ENCODE peak calls at places on chromosomes 3 and 15, in seven cellular contexts. B, X, G, M, D, W and C are unnamed samples.

GRCh38 chr3:145898487-145898886 is 262.5 kb downstream of the PLOD2 start:
- DNase-seq in B (no peak), X (no peak), G (peak), M (no peak), D (no peak), W (no peak), C (no peak)

GRCh38 chr15:26037369-26037768 is 174.2 kb upstream of the ATP10A start:
- DNase-seq in B (no peak), X (no peak), G (no peak), M (no peak), D (no peak), W (no peak), C (no peak)

GRCh38 chr3:169673521-169673920 is 10.0 kb upstream of the MECOM start:
- DNase-seq in B (no peak), X (no peak), G (no peak), M (no peak), D (no peak), W (no peak), C (no peak)

GRCh38 chr3:33096103-33096868 is 660 bp downstream of the GLB1 start:
- DNase-seq in B (peak), X (peak), G (peak), M (peak), D (peak), W (peak), C (peak)

GRCh38 chr3:153291052-153291689 is 129.1 kb downstream of the RAP2B start:
- DNase-seq in B (peak), X (peak), G (peak), M (peak), D (no peak), W (peak), C (peak)

GRCh38 chr3:119751423-119751822 is 30.5 kb upstream of the NR1I2 start:
- DNase-seq in B (no peak), X (no peak), G (no peak), M (no peak), D (no peak), W (no peak), C (no peak)

GRCh38 chr3:14352002-14352627 is 50.3 kb upstream of the SLC6A6 start:
- DNase-seq in B (peak), X (no peak), G (peak), M (peak), D (no peak), W (no peak), C (no peak)

GRCh38 chr3:137468446-137468845 is 295.7 kb upstream of the SOX14 start:
- DNase-seq in B (no peak), X (no peak), G (no peak), M (no peak), D (no peak), W (no peak), C (no peak)

GRCh38 chr3:147712357-147712756 is 303.2 kb downstream of the ZIC1 start:
- DNase-seq in B (no peak), X (no peak), G (no peak), M (no peak), D (peak), W (no peak), C (no peak)

GRCh38 chr3:37262816-37263393 is 88.5 kb upstream of the LRRFIP2 start:
- DNase-seq in B (no peak), X (no peak), G (peak), M (peak), D (no peak), W (no peak), C (no peak)

GRCh38 chr15:45642203-45642932 is 7.5 kb downstream of the SQOR start:
- DNase-seq in B (no peak), X (no peak), G (peak), M (peak), D (no peak), W (no peak), C (no peak)

GRCh38 chr3:102687851-102688555 is 253.2 kb downstream of the ZPLD1 start:
- DNase-seq in B (peak), X (no peak), G (no peak), M (no peak), D (no peak), W (no peak), C (peak)

GRCh38 chr15:29600262-29600661 is 222.0 kb downstream of the TJP1 start:
- DNase-seq in B (no peak), X (no peak), G (no peak), M (no peak), D (no peak), W (no peak), C (no peak)

GRCh38 chr3:183027276-183027675 is 46.9 kb upstream of the DCUN1D1 start:
- DNase-seq in B (no peak), X (no peak), G (no peak), M (no peak), D (no peak), W (no peak), C (no peak)

GRCh38 chr3:36394176-36394575 is 13.9 kb downstream of the STAC start:
- DNase-seq in B (no peak), X (no peak), G (no peak), M (no peak), D (no peak), W (no peak), C (no peak)

GRCh38 chr3:115937054-115937453 is 313.7 kb downstream of the GAP43 start:
- DNase-seq in B (no peak), X (no peak), G (no peak), M (peak), D (no peak), W (no peak), C (no peak)

GRCh38 chr3:133494469-133494868 is 79.0 kb upstream of the CDV3 start:
- DNase-seq in B (peak), X (no peak), G (no peak), M (peak), D (no peak), W (peak), C (peak)

GRCh38 chr3:17041009-17041408 is 156.3 kb downstream of the PLCL2 start:
- DNase-seq in B (no peak), X (no peak), G (peak), M (no peak), D (no peak), W (no peak), C (no peak)

GRCh38 chr3:148309390-148310035 is 388.2 kb upstream of the AGTR1 start:
- DNase-seq in B (peak), X (peak), G (peak), M (peak), D (peak), W (peak), C (peak)

GRCh38 chr15:86163771-86164170 is 84.1 kb downstream of the AGBL1 start:
- DNase-seq in B (no peak), X (no peak), G (peak), M (no peak), D (no peak), W (no peak), C (no peak)

GRCh38 chr3:107414325-107414964 is 37.2 kb downstream of the CCDC54 start:
- DNase-seq in B (no peak), X (no peak), G (no peak), M (no peak), D (no peak), W (no peak), C (no peak)

GRCh38 chr3:112598731-112599130 is 36.9 kb downstream of the SLC35A5 start:
- DNase-seq in B (no peak), X (no peak), G (no peak), M (no peak), D (no peak), W (no peak), C (no peak)

GRCh38 chr3:107798381-107798780 is 275.6 kb downstream of the BBX start:
- DNase-seq in B (no peak), X (no peak), G (no peak), M (no peak), D (no peak), W (no peak), C (no peak)

GRCh38 chr3:126034481-126035361 is 49.2 kb downstream of the SLC41A3 start:
- DNase-seq in B (no peak), X (peak), G (peak), M (no peak), D (no peak), W (no peak), C (no peak)

GRCh38 chr15:61641645-61642044 is 412.5 kb upstream of the RORA start:
- DNase-seq in B (no peak), X (no peak), G (no peak), M (no peak), D (no peak), W (no peak), C (no peak)

GRCh38 chr3:16130066-16130465 is 44.4 kb upstream of the GALNT15 start:
- DNase-seq in B (no peak), X (no peak), G (peak), M (peak), D (no peak), W (no peak), C (no peak)

GRCh38 chr3:121592856-121593702 is at the start of gene FBXO40:
- DNase-seq in B (peak), X (peak), G (no peak), M (no peak), D (peak), W (no peak), C (peak)